ENCODE peak calls at places on chromosomes 7 and 10, in eight cellular contexts. W, H, Q, B, J, P, N and U are unnamed samples.

GRCh38 chr10:32446701-32447406 is 914 bp downstream of the CCDC7 start:
- DNase-seq in W (no peak), H (no peak), Q (no peak), B (no peak), J (peak; percentile 70), P (no peak), N (peak; percentile 72), U (peak; percentile 11)

GRCh38 chr10:43817368-43817767 is 168.7 kb upstream of the ZNF32 start:
- DNase-seq in W (no peak), H (no peak), Q (no peak), B (no peak), J (no peak), P (no peak), N (peak; percentile 92), U (no peak)

GRCh38 chr7:98165827-98166667 is 45.2 kb upstream of the BHLHA15 start:
- DNase-seq in W (no peak), H (no peak), Q (no peak), B (peak; percentile 59), J (peak; percentile 10), P (peak; percentile 67), N (peak; percentile 57), U (no peak)

GRCh38 chr10:63331586-63331985 is 134.2 kb downstream of the JMJD1C start:
- DNase-seq in W (no peak), H (no peak), Q (no peak), B (no peak), J (no peak), P (no peak), N (peak; percentile 9), U (no peak)

GRCh38 chr7:17090751-17091150 is 207.7 kb upstream of the AHR start:
- DNase-seq in W (no peak), H (no peak), Q (no peak), B (no peak), J (no peak), P (no peak), N (peak; percentile 92), U (no peak)

GRCh38 chr10:28668363-28669226 is 8.7 kb upstream of the BAMBI start:
- DNase-seq in W (no peak), H (peak; percentile 37), Q (no peak), B (no peak), J (no peak), P (peak; percentile 45), N (peak; percentile 41), U (no peak)

GRCh38 chr7:116522247-116522646 is 2.6 kb upstream of the CAV1 start:
- DNase-seq in W (no peak), H (no peak), Q (no peak), B (no peak), J (no peak), P (no peak), N (peak; percentile 83), U (peak; percentile 68)

GRCh38 chr10:35584946-35585345 is 20.2 kb upstream of the GJD4 start:
- DNase-seq in W (no peak), H (no peak), Q (no peak), B (no peak), J (no peak), P (no peak), N (no peak), U (no peak)

GRCh38 chr7:74234549-74234948 is 19.6 kb downstream of the RFC2 start:
- DNase-seq in W (no peak), H (no peak), Q (no peak), B (no peak), J (no peak), P (no peak), N (no peak), U (no peak)

GRCh38 chr10:69338133-69338456 is 59.8 kb downstream of the HK1 start:
- DNase-seq in W (no peak), H (no peak), Q (no peak), B (no peak), J (peak; percentile 36), P (no peak), N (peak; percentile 25), U (no peak)

GRCh38 chr7:25949672-25950487 is 202.1 kb upstream of the NFE2L3 start:
- DNase-seq in W (no peak), H (no peak), Q (no peak), B (no peak), J (no peak), P (no peak), N (peak; percentile 33), U (no peak)

GRCh38 chr7:116630932-116631449 is 41.0 kb upstream of the MET start:
- DNase-seq in W (no peak), H (no peak), Q (no peak), B (peak; percentile 19), J (peak; percentile 4), P (no peak), N (peak; percentile 98), U (no peak)

GRCh38 chr10:78579995-78580394 is 488.8 kb upstream of the ZMIZ1 start:
- DNase-seq in W (no peak), H (no peak), Q (no peak), B (peak; percentile 67), J (peak; percentile 79), P (no peak), N (no peak), U (peak; percentile 77)

GRCh38 chr7:74103219-74103772 is 19.7 kb downstream of the LIMK1 start:
- DNase-seq in W (no peak), H (no peak), Q (no peak), B (no peak), J (no peak), P (no peak), N (no peak), U (no peak)

GRCh38 chr7:130153251-130153908 is 51.8 kb downstream of the TMEM209 start:
- DNase-seq in W (no peak), H (no peak), Q (no peak), B (no peak), J (no peak), P (no peak), N (no peak), U (no peak)

GRCh38 chr7:31171216-31171750 is 119.2 kb downstream of the ADCYAP1R1 start:
- DNase-seq in W (no peak), H (no peak), Q (no peak), B (no peak), J (peak; percentile 5), P (no peak), N (no peak), U (no peak)

GRCh38 chr7:95596183-95597135 is at the start of gene PDK4:
- DNase-seq in W (no peak), H (no peak), Q (no peak), B (no peak), J (peak; percentile 97), P (no peak), N (peak; percentile 92), U (peak; percentile 19)

GRCh38 chr10:20115929-20116328 is 299.7 kb downstream of the PLXDC2 start:
- DNase-seq in W (no peak), H (no peak), Q (no peak), B (no peak), J (no peak), P (no peak), N (no peak), U (no peak)

GRCh38 chr10:7400068-7400824 is 10.6 kb downstream of the SFMBT2 start:
- DNase-seq in W (no peak), H (no peak), Q (no peak), B (no peak), J (no peak), P (no peak), N (no peak), U (no peak)

GRCh38 chr7:112083776-112084175 is 122.4 kb downstream of the DOCK4 start:
- DNase-seq in W (no peak), H (no peak), Q (no peak), B (no peak), J (no peak), P (no peak), N (no peak), U (no peak)

GRCh38 chr10:129912161-129912917 is 51.7 kb downstream of the EBF3 start:
- DNase-seq in W (no peak), H (no peak), Q (no peak), B (no peak), J (no peak), P (no peak), N (peak; percentile 30), U (no peak)

GRCh38 chr10:73843254-73843653 is 31.1 kb downstream of the CAMK2G start:
- DNase-seq in W (no peak), H (no peak), Q (no peak), B (no peak), J (no peak), P (no peak), N (peak; percentile 23), U (no peak)

GRCh38 chr10:30422981-30423654 is 10.9 kb upstream of the MAP3K8 start:
- DNase-seq in W (no peak), H (no peak), Q (no peak), B (no peak), J (no peak), P (no peak), N (peak; percentile 72), U (no peak)

GRCh38 chr10:48439581-48440041 is 133.1 kb downstream of the MAPK8 start:
- DNase-seq in W (no peak), H (no peak), Q (no peak), B (no peak), J (no peak), P (no peak), N (peak; percentile 31), U (no peak)

GRCh38 chr7:106659963-106660861 is 746 bp downstream of the CCDC71L start:
- DNase-seq in W (peak; percentile 52), H (peak; percentile 71), Q (peak; percentile 74), B (peak; percentile 37), J (peak; percentile 47), P (peak; percentile 78), N (peak; percentile 90), U (peak; percentile 20)

GRCh38 chr10:101649530-101650085 is 45.4 kb downstream of the FBXW4 start:
- DNase-seq in W (no peak), H (no peak), Q (no peak), B (no peak), J (no peak), P (no peak), N (peak; percentile 18), U (no peak)

GRCh38 chr10:21989453-21990154 is 13.9 kb downstream of the DNAJC1 start:
- DNase-seq in W (no peak), H (no peak), Q (no peak), B (peak; percentile 43), J (peak; percentile 75), P (peak; percentile 46), N (peak; percentile 91), U (peak; percentile 24)

GRCh38 chr7:151773795-151774194 is 103.1 kb downstream of the PRKAG2 start:
- DNase-seq in W (no peak), H (no peak), Q (no peak), B (no peak), J (no peak), P (no peak), N (no peak), U (peak; percentile 26)

GRCh38 chr10:24435374-24435773 is 226.4 kb downstream of the KIAA1217 start:
- DNase-seq in W (no peak), H (no peak), Q (no peak), B (no peak), J (no peak), P (no peak), N (peak; percentile 90), U (no peak)

GRCh38 chr7:90833443-90833842 is 237.3 kb downstream of the CDK14 start:
- DNase-seq in W (no peak), H (no peak), Q (no peak), B (no peak), J (no peak), P (no peak), N (peak; percentile 9), U (no peak)

GRCh38 chr10:95485445-95485844 is 75.7 kb downstream of the SORBS1 start:
- DNase-seq in W (no peak), H (no peak), Q (no peak), B (no peak), J (no peak), P (no peak), N (peak; percentile 39), U (no peak)

GRCh38 chr10:86023336-86023735 is 343.3 kb downstream of the GRID1 start:
- DNase-seq in W (no peak), H (no peak), Q (no peak), B (no peak), J (no peak), P (no peak), N (no peak), U (no peak)

GRCh38 chr7:157721468-157722136 is 384.8 kb downstream of the DNAJB6 start:
- DNase-seq in W (no peak), H (no peak), Q (no peak), B (no peak), J (no peak), P (no peak), N (no peak), U (no peak)